ENCODE peak calls at places on chromosomes 7 and 10, in seven cellular contexts. One of them, this sample, is unnamed.

GRCh38 chr7:117448655-117449054 is 21.4 kb upstream of the ASZ1 start:
- DNase-seq in KG1: no peak
- DNase-seq in psoas muscle: no peak
- DNase-seq in HFFc6: no peak
- DNase-seq in mesendoderm: no peak
- DNase-seq in HT-29: no peak
- DNase-seq in right cardiac atrium: no peak
- DNase-seq in this sample: no peak

GRCh38 chr7:99252166-99252895 is 20.3 kb upstream of the MYH16 start:
- DNase-seq in HFFc6: no peak
- DNase-seq in psoas muscle: no peak
- DNase-seq in right cardiac atrium: no peak
- DNase-seq in KG1: no peak
- DNase-seq in HT-29: no peak
- DNase-seq in mesendoderm: peak; percentile 20
- DNase-seq in this sample: no peak

GRCh38 chr7:23863209-23863798 is 153.3 kb downstream of the STK31 start:
- DNase-seq in mesendoderm: peak; percentile 64
- DNase-seq in HT-29: peak; percentile 61
- DNase-seq in HFFc6: peak; percentile 2
- DNase-seq in right cardiac atrium: no peak
- DNase-seq in psoas muscle: no peak
- DNase-seq in KG1: no peak
- DNase-seq in this sample: no peak

GRCh38 chr7:152899482-152900166 is 140.1 kb downstream of the ACTR3B start:
- DNase-seq in mesendoderm: no peak
- DNase-seq in right cardiac atrium: peak; percentile 71
- DNase-seq in HT-29: peak; percentile 49
- DNase-seq in HFFc6: no peak
- DNase-seq in KG1: no peak
- DNase-seq in psoas muscle: peak; percentile 76
- DNase-seq in this sample: no peak

GRCh38 chr10:110780704-110781103 is 91.0 kb upstream of the PDCD4 start:
- DNase-seq in mesendoderm: no peak
- DNase-seq in HT-29: no peak
- DNase-seq in HFFc6: no peak
- DNase-seq in KG1: no peak
- DNase-seq in right cardiac atrium: peak; percentile 66
- DNase-seq in psoas muscle: peak; percentile 55
- DNase-seq in this sample: no peak

GRCh38 chr10:80945267-80945880 is 407.7 kb downstream of the SH2D4B start:
- DNase-seq in KG1: no peak
- DNase-seq in HT-29: peak; percentile 8
- DNase-seq in mesendoderm: peak; percentile 73
- DNase-seq in psoas muscle: no peak
- DNase-seq in HFFc6: no peak
- DNase-seq in right cardiac atrium: no peak
- DNase-seq in this sample: peak; percentile 27

GRCh38 chr7:16660702-16661464 is 14.9 kb downstream of the BZW2 start:
- DNase-seq in mesendoderm: no peak
- DNase-seq in HFFc6: peak; percentile 56
- DNase-seq in right cardiac atrium: no peak
- DNase-seq in HT-29: peak; percentile 59
- DNase-seq in psoas muscle: no peak
- DNase-seq in KG1: no peak
- DNase-seq in this sample: no peak

GRCh38 chr10:124944982-124945381 is 3.1 kb downstream of the ZRANB1 start:
- DNase-seq in KG1: no peak
- DNase-seq in mesendoderm: no peak
- DNase-seq in HT-29: no peak
- DNase-seq in right cardiac atrium: no peak
- DNase-seq in psoas muscle: no peak
- DNase-seq in HFFc6: peak; percentile 24
- DNase-seq in this sample: no peak

GRCh38 chr7:132117181-132117580 is 459.1 kb downstream of the PLXNA4 start:
- DNase-seq in right cardiac atrium: no peak
- DNase-seq in KG1: no peak
- DNase-seq in psoas muscle: no peak
- DNase-seq in mesendoderm: peak; percentile 78
- DNase-seq in HFFc6: peak; percentile 69
- DNase-seq in HT-29: no peak
- DNase-seq in this sample: no peak

GRCh38 chr7:18459439-18459838 is 36.1 kb upstream of the HDAC9 start:
- DNase-seq in right cardiac atrium: no peak
- DNase-seq in HT-29: no peak
- DNase-seq in psoas muscle: no peak
- DNase-seq in HFFc6: no peak
- DNase-seq in KG1: no peak
- DNase-seq in mesendoderm: peak; percentile 18
- DNase-seq in this sample: no peak

GRCh38 chr7:44368455-44368854 is 43.1 kb upstream of the CAMK2B start:
- DNase-seq in right cardiac atrium: no peak
- DNase-seq in KG1: no peak
- DNase-seq in psoas muscle: no peak
- DNase-seq in HFFc6: no peak
- DNase-seq in mesendoderm: no peak
- DNase-seq in HT-29: no peak
- DNase-seq in this sample: no peak

GRCh38 chr10:25786899-25787298 is 147.1 kb upstream of the MYO3A start:
- DNase-seq in psoas muscle: no peak
- DNase-seq in HT-29: no peak
- DNase-seq in HFFc6: no peak
- DNase-seq in KG1: no peak
- DNase-seq in right cardiac atrium: no peak
- DNase-seq in mesendoderm: no peak
- DNase-seq in this sample: no peak

GRCh38 chr7:100952641-100953040 is 3.3 kb downstream of the MUC3A start:
- DNase-seq in psoas muscle: no peak
- DNase-seq in right cardiac atrium: no peak
- DNase-seq in KG1: no peak
- DNase-seq in HT-29: no peak
- DNase-seq in HFFc6: no peak
- DNase-seq in mesendoderm: no peak
- DNase-seq in this sample: no peak

GRCh38 chr7:2566890-2567662 is 8.3 kb downstream of the IQCE start:
- DNase-seq in HFFc6: no peak
- DNase-seq in KG1: no peak
- DNase-seq in HT-29: no peak
- DNase-seq in mesendoderm: no peak
- DNase-seq in right cardiac atrium: peak; percentile 77
- DNase-seq in psoas muscle: no peak
- DNase-seq in this sample: no peak